ENCODE peak calls at places on chromosome 2, in five cellular contexts. One of them, this sample, is unnamed.

GRCh38 chr2:28606986-28607441 is 111.2 kb downstream of the PLB1 start:
- DNase-seq in hepatocyte: peak
- DNase-seq in AG04449: no peak
- DNase-seq in AG10803: no peak
- DNase-seq in neural crest cell: no peak
- DNase-seq in this sample: no peak

GRCh38 chr2:166573393-166573792 is 79.3 kb upstream of the SCN7A start:
- DNase-seq in hepatocyte: no peak
- DNase-seq in AG04449: no peak
- DNase-seq in AG10803: peak
- DNase-seq in neural crest cell: no peak
- DNase-seq in this sample: peak

GRCh38 chr2:151840216-151840691 is 12.0 kb upstream of the ARL5A start:
- DNase-seq in hepatocyte: no peak
- DNase-seq in AG04449: no peak
- DNase-seq in AG10803: no peak
- DNase-seq in neural crest cell: no peak
- DNase-seq in this sample: no peak

GRCh38 chr2:193475038-193475437 is 1280.3 kb upstream of the TMEFF2 start:
- DNase-seq in hepatocyte: no peak
- DNase-seq in AG04449: no peak
- DNase-seq in AG10803: no peak
- DNase-seq in neural crest cell: no peak
- DNase-seq in this sample: no peak

GRCh38 chr2:48545244-48545643 is 15.3 kb downstream of the STON1 start:
- DNase-seq in hepatocyte: no peak
- DNase-seq in AG04449: no peak
- DNase-seq in AG10803: peak
- DNase-seq in neural crest cell: no peak
- DNase-seq in this sample: no peak

GRCh38 chr2:43019536-43020183 is 206.7 kb downstream of the ZFP36L2 start:
- DNase-seq in hepatocyte: no peak
- DNase-seq in AG04449: no peak
- DNase-seq in AG10803: no peak
- DNase-seq in neural crest cell: no peak
- DNase-seq in this sample: no peak

GRCh38 chr2:103963331-103963730 is 890.6 kb upstream of the POU3F3 start:
- DNase-seq in hepatocyte: peak
- DNase-seq in AG04449: no peak
- DNase-seq in AG10803: no peak
- DNase-seq in neural crest cell: no peak
- DNase-seq in this sample: no peak

GRCh38 chr2:169528271-169528701 is 18.8 kb downstream of the KLHL41 start:
- DNase-seq in hepatocyte: peak
- DNase-seq in AG04449: no peak
- DNase-seq in AG10803: peak
- DNase-seq in neural crest cell: peak
- DNase-seq in this sample: no peak

DNA sequence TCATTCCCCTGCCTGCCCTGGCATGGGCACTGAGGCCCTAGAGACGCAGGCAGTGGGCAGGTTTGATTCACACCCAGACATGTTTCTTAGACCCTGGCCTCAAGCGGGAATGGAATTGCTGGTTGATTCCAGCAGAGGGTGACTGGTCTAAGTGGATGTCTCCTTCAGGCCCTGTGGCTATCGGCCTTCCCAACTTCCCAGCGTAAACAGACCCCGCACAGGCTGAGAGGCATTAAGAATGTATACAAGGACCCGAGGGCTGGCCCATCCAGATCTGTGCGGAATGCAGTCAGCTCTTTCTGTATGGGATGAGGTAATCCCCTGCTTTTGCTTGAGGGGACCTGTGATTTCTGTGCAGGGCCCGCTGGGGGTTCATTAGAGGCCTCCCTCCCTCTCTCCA is 6.4 kb downstream of the ACKR3 start:
- DNase-seq in hepatocyte: peak
- DNase-seq in AG04449: no peak
- DNase-seq in AG10803: peak
- DNase-seq in neural crest cell: peak
- DNase-seq in this sample: no peak
- TF ChIP-seq CTCF in hepatocyte: peak
- TF ChIP-seq CTCF in AG04449: no peak
- TF ChIP-seq CTCF in AG10803: peak
- TF ChIP-seq CTCF in neural crest cell: peak
- TF ChIP-seq CTCF in this sample: no peak

DNA sequence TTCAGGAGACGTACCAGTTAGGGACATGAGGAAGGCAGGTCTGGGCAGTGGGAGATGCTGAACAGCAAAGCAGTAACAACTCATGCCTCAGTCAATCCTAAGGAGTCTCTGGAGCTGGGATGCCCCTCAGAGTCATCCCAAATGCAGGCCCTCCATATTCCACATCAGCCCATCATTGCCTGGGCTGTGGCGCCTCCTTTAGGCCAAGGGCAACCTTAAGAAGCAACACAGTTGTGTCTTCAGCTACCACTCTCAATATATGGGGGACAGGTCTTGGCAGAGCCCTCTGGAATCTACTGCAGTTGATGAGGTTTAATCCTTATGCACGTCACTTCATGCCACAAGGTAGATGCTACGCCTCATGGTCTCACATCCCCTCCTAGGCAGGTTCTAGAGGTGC is 682.0 kb upstream of the RAB6C start:
- DNase-seq in hepatocyte: no peak
- DNase-seq in AG04449: no peak
- DNase-seq in AG10803: no peak
- DNase-seq in neural crest cell: peak
- DNase-seq in this sample: no peak
- TF ChIP-seq CTCF in hepatocyte: no peak
- TF ChIP-seq CTCF in AG04449: no peak
- TF ChIP-seq CTCF in AG10803: no peak
- TF ChIP-seq CTCF in neural crest cell: peak
- TF ChIP-seq CTCF in this sample: no peak

GRCh38 chr2:241673797-241674725 is 12.6 kb downstream of the DTYMK start:
- DNase-seq in hepatocyte: no peak
- DNase-seq in AG04449: no peak
- DNase-seq in AG10803: peak
- DNase-seq in neural crest cell: no peak
- DNase-seq in this sample: no peak
- TF ChIP-seq CTCF in hepatocyte: no peak
- TF ChIP-seq CTCF in AG04449: no peak
- TF ChIP-seq CTCF in AG10803: no peak
- TF ChIP-seq CTCF in neural crest cell: no peak
- TF ChIP-seq CTCF in this sample: no peak

DNA sequence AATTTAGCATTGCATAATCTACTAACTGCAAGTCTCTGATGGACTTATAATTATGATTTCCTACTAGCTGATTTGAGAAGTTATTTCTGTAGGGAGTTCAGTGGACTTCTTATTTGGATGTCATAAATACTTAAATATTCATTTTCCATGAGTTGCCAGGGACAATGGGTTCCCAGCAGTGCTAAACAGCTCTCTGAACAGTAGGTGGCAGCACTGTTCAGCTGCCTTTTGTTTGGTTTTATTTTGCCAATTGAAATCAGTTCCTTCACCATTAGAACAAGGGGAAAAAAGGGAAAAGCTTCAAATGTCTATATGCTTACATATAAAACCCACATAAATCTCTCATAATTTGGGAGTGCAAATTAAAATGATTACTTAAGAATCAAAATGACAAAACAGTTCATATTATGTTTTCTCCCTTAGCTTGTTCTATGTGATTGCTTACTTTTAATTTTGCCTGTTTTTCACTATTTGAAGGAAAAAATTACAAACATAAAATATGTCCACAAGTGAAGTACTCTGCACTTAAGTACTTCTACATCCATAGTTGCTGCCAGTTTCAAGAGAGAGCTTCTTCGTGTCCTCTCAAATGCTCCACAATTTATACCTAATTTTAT is 898.9 kb downstream of the CPS1 start:
- DNase-seq in hepatocyte: peak
- DNase-seq in AG04449: no peak
- DNase-seq in AG10803: peak
- DNase-seq in neural crest cell: peak
- DNase-seq in this sample: no peak
- TF ChIP-seq CTCF in hepatocyte: peak
- TF ChIP-seq CTCF in AG04449: peak
- TF ChIP-seq CTCF in AG10803: peak
- TF ChIP-seq CTCF in neural crest cell: peak
- TF ChIP-seq CTCF in this sample: peak

DNA sequence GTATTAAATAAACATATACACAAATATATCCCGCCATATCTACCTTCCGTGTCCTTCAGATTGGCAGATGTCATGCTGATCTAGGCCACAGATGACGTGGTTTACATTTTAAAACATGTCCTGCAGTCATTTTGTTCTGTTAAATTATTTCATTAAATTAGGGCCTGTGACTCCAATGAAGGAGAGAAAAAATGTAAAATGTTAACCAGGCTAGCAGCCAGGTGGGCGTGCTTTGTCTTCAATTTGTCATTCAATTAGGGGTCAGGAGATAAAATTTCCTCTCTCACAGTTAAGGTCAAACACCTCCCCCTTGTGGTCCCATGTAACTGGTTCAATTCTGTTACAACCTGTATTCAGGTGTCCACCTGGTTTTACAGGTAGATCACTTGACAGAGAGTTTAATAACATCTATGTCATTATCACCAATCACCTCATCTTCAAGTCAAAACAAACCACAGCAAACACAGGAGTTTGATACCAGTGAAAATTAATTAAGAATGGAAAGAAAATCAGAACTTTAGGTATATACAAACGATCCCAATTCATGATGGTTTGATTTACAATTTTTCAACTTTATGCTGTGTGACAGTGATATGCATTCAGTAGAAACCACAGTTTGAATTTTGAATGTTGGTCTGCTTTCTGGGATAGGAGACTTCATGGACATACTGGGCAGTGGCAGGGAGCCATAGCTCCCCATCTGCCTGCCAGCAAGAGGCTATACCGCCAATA is 339.4 kb downstream of the CMPK2 start:
- DNase-seq in hepatocyte: peak
- DNase-seq in AG04449: no peak
- DNase-seq in AG10803: no peak
- DNase-seq in neural crest cell: no peak
- DNase-seq in this sample: no peak
- TF ChIP-seq CTCF in hepatocyte: peak
- TF ChIP-seq CTCF in AG04449: no peak
- TF ChIP-seq CTCF in AG10803: no peak
- TF ChIP-seq CTCF in neural crest cell: peak
- TF ChIP-seq CTCF in this sample: no peak